ENCODE peak calls at places on chromosomes 13 and 19, in six cellular contexts. L is prostate gland, I is heart right ventricle, R is AG04450, V is lung, P is ascending aorta. A is an unnamed sample.

GRCh38 chr13:74040200-74040599 is 94.0 kb downstream of the KLF12 start:
- DNase-seq in L (no peak), I (peak), R (no peak), V (no peak), P (no peak), A (no peak)

GRCh38 chr13:50617134-50617721 is 226.3 kb downstream of the DLEU7 start:
- DNase-seq in L (no peak), I (no peak), R (no peak), V (no peak), P (no peak), A (no peak)

GRCh38 chr19:55811340-55811739 is 20.5 kb downstream of the NLRP11 start:
- DNase-seq in L (no peak), I (no peak), R (no peak), V (no peak), P (no peak), A (no peak)

GRCh38 chr19:41868120-41868988 is 8.3 kb downstream of the RPS19 start:
- DNase-seq in L (no peak), I (no peak), R (no peak), V (peak), P (no peak), A (no peak)

GRCh38 chr19:19873381-19873780 is 7.7 kb downstream of the ZNF253 start:
- DNase-seq in L (no peak), I (no peak), R (no peak), V (no peak), P (no peak), A (no peak)

GRCh38 chr13:111940892-111941291 is 126.1 kb upstream of the SOX1 start:
- DNase-seq in L (no peak), I (no peak), R (no peak), V (no peak), P (no peak), A (no peak)

GRCh38 chr19:56217039-56217949 is 15.2 kb downstream of the ZSCAN5C start:
- DNase-seq in L (peak), I (peak), R (no peak), V (no peak), P (no peak), A (no peak)

GRCh38 chr19:413756-414420 is 4.9 kb upstream of the C2CD4C start:
- DNase-seq in L (no peak), I (no peak), R (no peak), V (no peak), P (no peak), A (no peak)

GRCh38 chr13:100464006-100464405 is 124.6 kb downstream of the GGACT start:
- DNase-seq in L (no peak), I (no peak), R (no peak), V (no peak), P (no peak), A (no peak)

GRCh38 chr13:22561581-22561980 is 619.2 kb upstream of the SGCG start:
- DNase-seq in L (no peak), I (no peak), R (no peak), V (no peak), P (no peak), A (no peak)

GRCh38 chr19:19540707-19541515 is 2.8 kb downstream of the CILP2 start:
- DNase-seq in L (no peak), I (no peak), R (no peak), V (peak), P (no peak), A (no peak)

GRCh38 chr19:41718761-41719160 is 10.3 kb downstream of the CEACAM5 start:
- DNase-seq in L (no peak), I (no peak), R (no peak), V (no peak), P (no peak), A (no peak)

GRCh38 chr13:100809856-100810255 is 135.3 kb upstream of the TMTC4 start:
- DNase-seq in L (no peak), I (no peak), R (no peak), V (no peak), P (no peak), A (no peak)

GRCh38 chr19:927044-927706 is 1.3 kb downstream of the ARID3A start:
- DNase-seq in L (no peak), I (no peak), R (no peak), V (peak), P (no peak), A (no peak)

GRCh38 chr19:39110263-39110967 is 15.2 kb upstream of the PAK4 start:
- DNase-seq in L (peak), I (peak), R (no peak), V (peak), P (no peak), A (peak)

GRCh38 chr13:42001580-42001979 is 40.7 kb upstream of the VWA8 start:
- DNase-seq in L (no peak), I (no peak), R (peak), V (peak), P (no peak), A (no peak)

GRCh38 chr13:24267283-24267682 is 42.1 kb upstream of the C1QTNF9 start:
- DNase-seq in L (no peak), I (peak), R (no peak), V (no peak), P (no peak), A (no peak)

GRCh38 chr13:112244061-112244460 is 132.1 kb upstream of the SPACA7 start:
- DNase-seq in L (no peak), I (no peak), R (no peak), V (peak), P (no peak), A (no peak)

GRCh38 chr13:45718063-45718462 is 15.9 kb downstream of the CBY2 start:
- DNase-seq in L (no peak), I (no peak), R (no peak), V (no peak), P (no peak), A (no peak)

GRCh38 chr13:93547886-93548285 is 321.3 kb downstream of the GPC6 start:
- DNase-seq in L (no peak), I (no peak), R (no peak), V (no peak), P (no peak), A (no peak)

GRCh38 chr13:75016225-75016624 is 465.7 kb downstream of the TBC1D4 start:
- DNase-seq in L (no peak), I (no peak), R (no peak), V (no peak), P (no peak), A (no peak)

GRCh38 chr13:99425485-99426341 is 75.6 kb upstream of the TM9SF2 start:
- DNase-seq in L (no peak), I (no peak), R (no peak), V (no peak), P (no peak), A (peak)

GRCh38 chr19:37999309-38000213 is 92.6 kb downstream of the SIPA1L3 start:
- DNase-seq in L (no peak), I (peak), R (peak), V (no peak), P (no peak), A (no peak)

GRCh38 chr19:27776524-27776923 is 1436.4 kb downstream of the UQCRFS1 start:
- DNase-seq in L (no peak), I (no peak), R (no peak), V (no peak), P (no peak), A (no peak)

GRCh38 chr13:112876305-112877000 is 92.6 kb upstream of the MCF2L start:
- DNase-seq in L (no peak), I (no peak), R (no peak), V (no peak), P (no peak), A (no peak)

GRCh38 chr19:13428352-13428751 is 77.9 kb downstream of the CACNA1A start:
- DNase-seq in L (no peak), I (no peak), R (peak), V (no peak), P (no peak), A (no peak)

GRCh38 chr19:54440641-54441040 is 8.4 kb upstream of the LENG8 start:
- DNase-seq in L (no peak), I (no peak), R (no peak), V (no peak), P (no peak), A (no peak)

GRCh38 chr19:5487222-5487621 is 32.0 kb downstream of the ZNRF4 start:
- DNase-seq in L (no peak), I (no peak), R (no peak), V (no peak), P (no peak), A (no peak)
- H3K27ac ChIP-seq in L (no peak), I (no peak), R (no peak), V (no peak), P (no peak), A (no peak)

DNA sequence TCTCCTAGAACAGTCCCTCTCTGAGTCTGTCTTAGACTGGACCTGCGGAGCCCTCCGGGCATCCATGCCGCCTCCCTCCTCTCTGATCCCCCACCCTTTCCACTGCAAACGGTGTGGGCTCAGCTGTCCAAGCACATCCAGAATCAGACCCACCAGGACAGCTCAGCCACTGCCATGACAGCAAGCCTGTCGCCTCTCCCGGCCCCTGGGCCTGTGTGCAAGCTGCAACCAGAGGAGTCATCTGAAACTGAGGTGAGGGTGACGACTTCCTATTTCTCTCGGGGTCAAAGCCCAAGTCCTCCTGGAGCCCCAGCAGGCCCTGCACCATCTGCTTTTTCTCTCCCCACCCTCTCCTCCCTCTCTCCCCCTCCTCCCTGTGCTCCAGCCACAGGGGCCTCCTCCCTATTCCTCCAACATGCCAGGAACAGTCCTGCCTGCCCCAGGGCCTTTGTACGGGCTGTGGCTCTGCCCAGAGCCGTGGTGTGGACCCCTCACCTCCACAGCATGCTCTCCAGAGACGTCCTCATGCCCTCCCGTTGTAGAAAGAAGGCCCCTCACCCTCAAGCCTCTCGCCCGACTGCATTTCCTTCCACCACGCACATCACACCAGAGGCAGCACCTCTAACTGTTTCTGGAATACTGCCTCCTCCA is 23.5 kb upstream of the MYDGF start:
- DNase-seq in L (no peak), I (no peak), R (no peak), V (no peak), P (no peak), A (no peak)
- H3K27ac ChIP-seq in L (peak), I (peak), R (peak), V (no peak), P (no peak), A (peak)

DNA sequence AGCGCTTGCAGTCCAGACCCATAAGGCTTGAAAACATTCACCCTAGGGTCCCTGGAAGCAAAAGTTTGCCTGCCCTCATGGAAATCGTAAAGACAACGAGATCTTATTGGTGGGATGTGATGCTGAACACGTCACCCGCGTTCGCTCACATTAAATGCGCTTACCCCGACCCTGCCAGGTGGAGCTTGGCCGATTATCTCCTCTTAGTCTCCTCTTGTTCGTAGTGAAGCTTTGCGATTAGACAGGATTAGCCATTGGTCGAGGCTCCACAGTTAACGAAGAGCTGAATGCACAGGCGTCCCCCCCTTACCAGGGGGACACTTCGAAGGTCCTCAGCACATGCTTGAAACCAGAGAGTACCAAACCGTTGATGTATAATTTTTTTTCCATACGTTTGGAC is 16.0 kb upstream of the KDM4B start:
- DNase-seq in L (no peak), I (no peak), R (no peak), V (no peak), P (no peak), A (no peak)
- H3K27ac ChIP-seq in L (no peak), I (no peak), R (no peak), V (no peak), P (no peak), A (no peak)

DNA sequence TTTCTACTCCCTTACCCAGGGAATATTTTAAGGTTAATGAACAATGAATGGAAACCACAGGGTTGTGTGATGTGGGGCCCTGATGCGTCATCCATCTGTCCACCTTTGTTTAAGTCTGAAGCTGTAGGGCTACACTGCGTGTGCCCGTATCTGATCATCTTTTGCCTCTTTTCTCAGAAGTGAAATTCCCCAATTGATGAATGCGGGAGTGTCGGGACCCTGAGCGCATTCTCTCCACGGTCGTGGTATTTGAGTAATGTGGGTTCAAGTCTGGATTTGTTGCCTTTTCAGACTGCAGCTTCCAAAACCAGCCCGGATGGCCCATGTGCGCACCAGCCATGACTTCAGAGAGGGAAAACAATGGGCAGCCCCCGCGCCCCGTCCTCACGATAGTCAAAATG is 112.3 kb downstream of the COL4A2 start:
- DNase-seq in L (no peak), I (peak), R (no peak), V (no peak), P (no peak), A (no peak)
- H3K27ac ChIP-seq in L (no peak), I (peak), R (no peak), V (peak), P (peak), A (no peak)

GRCh38 chr13:51841732-51842131 is 3.2 kb downstream of the TMEM272 start:
- DNase-seq in L (no peak), I (no peak), R (no peak), V (no peak), P (no peak), A (no peak)

GRCh38 chr13:51840917-51841316 is 4.1 kb downstream of the TMEM272 start:
- DNase-seq in L (no peak), I (no peak), R (no peak), V (peak), P (no peak), A (no peak)

GRCh38 chr13:51838235-51838846 is 6.6 kb downstream of the TMEM272 start:
- DNase-seq in L (no peak), I (no peak), R (no peak), V (peak), P (no peak), A (no peak)

GRCh38 chr13:51839711-51840110 is 5.3 kb downstream of the TMEM272 start:
- DNase-seq in L (no peak), I (no peak), R (no peak), V (peak), P (no peak), A (no peak)

DNA sequence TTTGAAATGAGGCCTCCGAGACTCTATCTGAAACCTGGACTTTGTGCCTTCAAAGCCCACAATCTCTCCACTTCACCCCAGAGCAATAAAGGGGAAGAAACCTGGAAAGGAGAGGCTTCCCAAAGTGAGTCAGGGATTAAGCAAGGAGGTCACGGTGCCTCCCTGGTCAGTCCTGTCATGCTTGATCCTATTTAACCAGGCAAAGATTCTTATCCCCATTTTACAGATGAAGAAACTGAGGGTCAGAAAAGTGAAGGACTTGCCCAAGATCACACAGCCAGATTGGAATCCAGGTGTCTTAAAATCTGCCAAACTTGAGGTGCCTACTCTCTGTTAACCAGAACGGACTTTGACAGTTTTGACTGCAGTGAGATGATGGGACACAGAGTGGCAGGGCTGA is 4.8 kb downstream of the TMEM272 start:
- DNase-seq in L (no peak), I (no peak), R (no peak), V (no peak), P (no peak), A (no peak)
- H3K27ac ChIP-seq in L (no peak), I (no peak), R (no peak), V (no peak), P (no peak), A (no peak)

DNA sequence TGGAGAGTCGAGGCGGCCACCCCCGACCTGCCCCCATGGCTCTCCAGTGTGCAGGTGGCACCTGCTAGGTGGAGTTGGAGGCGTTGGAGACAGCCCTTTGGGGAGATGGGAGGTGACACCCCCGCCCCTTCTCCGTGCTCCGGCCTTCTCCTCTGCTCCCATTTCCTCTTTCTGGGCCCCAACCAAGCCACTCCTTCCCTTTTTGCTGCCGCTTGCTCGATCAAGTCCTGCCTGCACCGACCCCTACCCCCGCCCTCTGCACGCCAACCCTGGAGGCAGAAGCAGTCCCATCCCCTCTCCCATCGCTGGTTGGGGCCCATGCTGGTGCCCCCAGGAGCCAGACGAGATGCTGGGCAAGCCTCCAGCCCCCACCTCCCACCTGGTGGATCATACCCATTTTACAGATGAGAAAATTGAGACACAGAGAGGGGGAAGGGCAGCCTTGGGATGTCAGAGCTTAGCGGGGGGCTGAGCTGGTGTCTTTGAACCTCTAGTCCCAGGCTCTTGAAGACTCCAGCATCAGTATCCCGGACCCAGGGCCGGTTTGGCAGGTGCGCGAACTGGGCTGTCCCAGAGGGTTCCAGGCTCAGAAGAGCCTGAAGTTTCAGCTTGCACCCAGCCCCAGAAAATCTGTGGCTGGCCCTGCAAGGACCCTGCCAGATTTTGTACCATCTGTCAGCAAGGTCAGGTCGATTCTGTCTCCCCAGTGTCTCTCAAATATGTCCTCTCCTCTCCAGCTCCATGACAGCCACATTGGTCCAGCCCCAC is 10.3 kb downstream of the GNA15 start:
- DNase-seq in L (no peak), I (peak), R (no peak), V (peak), P (no peak), A (no peak)
- H3K27ac ChIP-seq in L (no peak), I (no peak), R (no peak), V (no peak), P (no peak), A (no peak)

DNA sequence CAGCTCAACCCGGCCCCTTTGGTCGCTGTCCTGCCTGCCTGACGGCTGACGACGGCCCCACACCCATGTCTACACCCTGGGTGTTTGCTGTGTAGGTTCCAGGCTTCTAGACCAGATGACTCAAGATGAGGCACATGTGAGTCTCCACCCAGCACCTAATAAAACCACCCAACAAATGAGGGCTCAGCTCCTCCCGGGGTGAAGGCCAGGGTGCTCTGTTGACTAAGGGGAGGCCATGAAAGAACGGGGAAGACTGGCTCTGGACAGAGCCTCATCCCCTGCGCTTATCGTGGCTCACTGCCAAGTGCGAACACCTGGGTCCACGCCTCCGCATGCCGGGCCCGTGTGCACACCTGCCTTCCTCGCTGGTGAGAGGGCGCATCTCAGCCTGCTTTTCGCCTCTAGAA is 39.6 kb downstream of the COL4A2 start:
- DNase-seq in L (no peak), I (no peak), R (no peak), V (no peak), P (no peak), A (no peak)
- H3K27ac ChIP-seq in L (peak), I (peak), R (no peak), V (no peak), P (peak), A (no peak)